ENCODE peak calls at places on chromosomes 4 and X, in four cellular contexts. M, Y, S and D are unnamed samples.

GRCh38 chr4:122450847-122451246 is 5.7 kb downstream of the IL2 start:
- DNase-seq in M (no peak), Y (peak), S (no peak), D (peak)

GRCh38 chrX:120604359-120604782 is 470 bp downstream of the MCTS1 start:
- DNase-seq in M (peak), Y (no peak), S (peak), D (no peak)

GRCh38 chrX:88437563-88437962 is 309.5 kb upstream of the CPXCR1 start:
- DNase-seq in M (no peak), Y (no peak), S (no peak), D (no peak)

GRCh38 chr4:73450398-73451004 is 14.5 kb downstream of the AFP start:
- DNase-seq in M (no peak), Y (no peak), S (no peak), D (no peak)

GRCh38 chr4:4417886-4418285 is 31.0 kb downstream of the NSG1 start:
- DNase-seq in M (no peak), Y (no peak), S (no peak), D (peak)

GRCh38 chr4:72286185-72286584 is 254.4 kb downstream of the NPFFR2 start:
- DNase-seq in M (no peak), Y (no peak), S (no peak), D (no peak)

GRCh38 chr4:103754844-103755243 is 35.1 kb upstream of the TACR3 start:
- DNase-seq in M (no peak), Y (no peak), S (no peak), D (no peak)

GRCh38 chrX:16946971-16947562 is 609 bp downstream of the REPS2 start:
- DNase-seq in M (no peak), Y (no peak), S (peak), D (no peak)

GRCh38 chrX:105552395-105552794 is 269.9 kb upstream of the NRK start:
- DNase-seq in M (no peak), Y (no peak), S (no peak), D (no peak)

GRCh38 chrX:129930941-129931410 is 25.0 kb downstream of the UTP14A start:
- DNase-seq in M (no peak), Y (no peak), S (no peak), D (no peak)

GRCh38 chrX:153867671-153868070 is 18.3 kb downstream of the L1CAM start:
- DNase-seq in M (no peak), Y (no peak), S (no peak), D (no peak)

GRCh38 chr4:152981278-152981677 is 45.2 kb downstream of the FHDC1 start:
- DNase-seq in M (no peak), Y (no peak), S (no peak), D (no peak)

GRCh38 chr4:126611900-126612299 is 1020.9 kb upstream of the INTU start:
- DNase-seq in M (no peak), Y (no peak), S (no peak), D (no peak)

GRCh38 chrX:21798677-21799219 is 40.7 kb upstream of the MBTPS2 start:
- DNase-seq in M (peak), Y (no peak), S (no peak), D (no peak)

GRCh38 chr4:77110707-77111106 is 34.9 kb upstream of the CCNI start:
- DNase-seq in M (no peak), Y (no peak), S (no peak), D (no peak)

GRCh38 chrX:132470830-132471229 is 18.0 kb downstream of the MBNL3 start:
- DNase-seq in M (no peak), Y (no peak), S (no peak), D (no peak)

GRCh38 chr4:123564758-123565346 is 168.3 kb downstream of the SPRY1 start:
- DNase-seq in M (no peak), Y (peak), S (peak), D (peak)

GRCh38 chr4:48175806-48176205 is 41.8 kb upstream of the TXK start:
- DNase-seq in M (no peak), Y (no peak), S (no peak), D (no peak)

GRCh38 chr4:156889616-156890594 is 81.7 kb downstream of the PDGFC start:
- DNase-seq in M (no peak), Y (no peak), S (peak), D (no peak)

GRCh38 chrX:24294619-24295018 is 19.2 kb downstream of the SUPT20HL2 start:
- DNase-seq in M (no peak), Y (no peak), S (no peak), D (peak)

GRCh38 chr4:31929676-31930075 is 1209.5 kb downstream of the PCDH7 start:
- DNase-seq in M (no peak), Y (no peak), S (no peak), D (no peak)

GRCh38 chr4:158622251-158622650 is 49.4 kb downstream of the C4orf46 start:
- DNase-seq in M (no peak), Y (no peak), S (no peak), D (no peak)

GRCh38 chrX:17535229-17535628 is 160.2 kb downstream of the NHS start:
- DNase-seq in M (no peak), Y (peak), S (no peak), D (no peak)

GRCh38 chr4:188414441-188414840 is 275.2 kb downstream of the TRIML1 start:
- DNase-seq in M (no peak), Y (no peak), S (no peak), D (no peak)

GRCh38 chr4:128820631-128821119 is 11.2 kb downstream of the JADE1 start:
- DNase-seq in M (no peak), Y (no peak), S (no peak), D (no peak)

GRCh38 chr4:55611358-55612059 is 19.5 kb upstream of the PDCL2 start:
- DNase-seq in M (no peak), Y (no peak), S (no peak), D (no peak)

GRCh38 chr4:68984947-68985346 is 33.3 kb upstream of the UGT2A3 start:
- DNase-seq in M (no peak), Y (no peak), S (no peak), D (no peak)

GRCh38 chr4:15601862-15602261 is 53.3 kb downstream of the FBXL5 start:
- DNase-seq in M (no peak), Y (no peak), S (no peak), D (no peak)

GRCh38 chr4:122960298-122960985 is 38.0 kb upstream of the NUDT6 start:
- DNase-seq in M (no peak), Y (no peak), S (no peak), D (no peak)

GRCh38 chrX:67636532-67636931 is 92.7 kb downstream of the AR start:
- DNase-seq in M (no peak), Y (no peak), S (no peak), D (no peak)

GRCh38 chr4:81215219-81215892 is at the start of gene PRKG2:
- DNase-seq in M (no peak), Y (no peak), S (no peak), D (no peak)

GRCh38 chr4:11341337-11342043 is 87.2 kb downstream of the HS3ST1 start:
- DNase-seq in M (no peak), Y (no peak), S (no peak), D (no peak)

GRCh38 chr4:2078584-2078983 is 19.5 kb downstream of the NAT8L start:
- DNase-seq in M (no peak), Y (no peak), S (no peak), D (no peak)